ENCODE peak calls at places on chromosomes 4 and X, in five cellular contexts. X is IMR-90, V is psoas muscle, U is HL-60, Y is fibroblast of lung. M is an unnamed sample.

GRCh38 chr4:1402516-1403101 is 3.6 kb downstream of the NKX1-1 start:
- DNase-seq in X (no peak), V (peak; percentile 36), U (no peak), Y (no peak), M (no peak)

GRCh38 chr4:186789671-186790070 is 66.0 kb upstream of the FAT1 start:
- DNase-seq in X (peak; percentile 86), V (no peak), U (no peak), Y (peak; percentile 66), M (no peak)

GRCh38 chr4:169724251-169724650 is 33.5 kb downstream of the HPF1 start:
- DNase-seq in X (peak; percentile 52), V (no peak), U (no peak), Y (peak; percentile 85), M (peak; percentile 12)

GRCh38 chr4:113899260-113900177 is 79.9 kb downstream of the ARSJ start:
- DNase-seq in X (no peak), V (no peak), U (peak; percentile 13), Y (no peak), M (peak; percentile 45)

GRCh38 chr4:63218837-63219236 is 1190.4 kb downstream of the TECRL start:
- DNase-seq in X (no peak), V (peak; percentile 23), U (no peak), Y (no peak), M (no peak)

GRCh38 chrX:13263560-13264251 is 56.1 kb downstream of the ATXN3L start:
- DNase-seq in X (no peak), V (no peak), U (no peak), Y (no peak), M (no peak)

GRCh38 chrX:118780509-118780908 is 43.1 kb upstream of the ZCCHC12 start:
- DNase-seq in X (no peak), V (no peak), U (no peak), Y (no peak), M (no peak)

GRCh38 chr4:145525291-145525740 is 43.7 kb downstream of the SMAD1 start:
- DNase-seq in X (peak; percentile 61), V (no peak), U (no peak), Y (peak; percentile 27), M (no peak)

GRCh38 chrX:80808854-80809493 is 703 bp downstream of the BRWD3 start:
- DNase-seq in X (no peak), V (no peak), U (no peak), Y (peak; percentile 1), M (peak; percentile 37)

GRCh38 chrX:80807606-80808159 is 2.0 kb downstream of the BRWD3 start:
- DNase-seq in X (no peak), V (no peak), U (no peak), Y (no peak), M (no peak)

GRCh38 chrX:80810365-80810978 is 795 bp upstream of the BRWD3 start:
- DNase-seq in X (no peak), V (no peak), U (no peak), Y (peak; percentile 1), M (no peak)

GRCh38 chrX:80806557-80806956 is 3.1 kb downstream of the BRWD3 start:
- DNase-seq in X (no peak), V (no peak), U (no peak), Y (no peak), M (no peak)

GRCh38 chrX:80808160-80808735 is 1.4 kb downstream of the BRWD3 start:
- DNase-seq in X (peak; percentile 67), V (peak; percentile 81), U (peak; percentile 41), Y (peak; percentile 68), M (peak; percentile 71)
- H3K27ac ChIP-seq in X (peak overlapping the region; percentile 99), V (peak overlapping the region; percentile 71), U (peak overlapping the region; percentile 74), Y (peak overlapping the region; percentile 54), M (peak overlapping the region; percentile 73)

GRCh38 chr4:38674206-38675144 is 10.5 kb downstream of the KLF3 start:
- DNase-seq in X (no peak), V (no peak), U (no peak), Y (peak; percentile 28), M (peak; percentile 46)
- H3K4me3 ChIP-seq in X (no peak overlapping the region), V (peak overlapping the region; percentile 29), U (no peak overlapping the region), Y (peak overlapping the region; percentile 8), M (no peak overlapping the region)

DNA sequence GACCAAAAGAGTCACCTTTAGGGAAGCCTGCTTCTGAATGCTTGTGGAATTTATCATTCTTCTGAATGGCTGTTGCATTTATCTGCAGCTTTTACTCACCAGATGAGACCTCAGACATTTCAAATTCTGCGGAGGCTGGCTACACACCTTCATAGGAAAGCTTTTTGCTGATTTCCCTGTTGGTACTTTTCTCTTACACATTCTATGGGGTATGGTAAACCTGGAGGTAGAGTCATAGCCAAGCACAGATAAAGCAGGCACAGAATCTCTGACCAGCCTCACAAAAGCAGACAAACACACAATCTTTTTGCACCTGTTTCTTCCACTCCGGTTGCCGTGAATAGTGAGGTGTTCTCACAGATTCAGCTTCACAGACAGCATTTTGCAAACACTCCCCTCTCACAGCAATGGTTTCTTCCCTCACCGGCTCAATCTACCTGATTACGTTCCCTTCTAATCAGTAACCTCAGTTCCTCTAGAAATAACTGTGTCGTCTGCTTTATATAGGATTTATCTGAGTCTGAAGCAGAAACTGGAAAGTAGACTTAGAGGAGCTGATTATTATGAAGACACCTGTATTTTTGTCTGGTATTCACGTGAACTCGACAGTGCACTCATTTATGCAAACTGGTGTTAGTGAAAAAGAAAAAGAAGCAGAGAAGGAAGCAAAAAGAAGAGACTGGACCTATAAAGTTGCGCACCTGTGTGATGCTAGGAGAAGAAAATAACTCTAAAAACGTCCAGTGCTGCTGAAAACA is 83.1 kb downstream of the DMD start:
- DNase-seq in X (no peak), V (no peak), U (no peak), Y (no peak), M (no peak)
- H3K27ac ChIP-seq in X (no peak overlapping the region), V (peak overlapping the region; percentile 32), U (no peak overlapping the region), Y (no peak overlapping the region), M (no peak overlapping the region)

GRCh38 chrX:70456256-70456655 is 11.6 kb downstream of the DLG3 start:
- DNase-seq in X (no peak), V (no peak), U (no peak), Y (no peak), M (no peak)
- H3K4me3 ChIP-seq in X (peak overlapping the region; percentile 56), V (no peak overlapping the region), U (no peak overlapping the region), Y (peak overlapping the region; percentile 62), M (peak overlapping the region; percentile 63)

GRCh38 chr4:176788971-176789370 is 3.8 kb downstream of the VEGFC start:
- DNase-seq in X (no peak), V (no peak), U (no peak), Y (no peak), M (no peak)
- H3K27ac ChIP-seq in X (peak overlapping the region; percentile 70), V (peak overlapping the region; percentile 63), U (no peak overlapping the region), Y (peak overlapping the region; percentile 49), M (no peak overlapping the region)

GRCh38 chr4:81030617-81031388 is at the start of gene BMP3:
- DNase-seq in X (peak; percentile 18), V (peak; percentile 54), U (no peak), Y (peak; percentile 35), M (peak; percentile 25)

GRCh38 chr4:81032174-81032551 is 1.7 kb downstream of the BMP3 start:
- DNase-seq in X (no peak), V (no peak), U (no peak), Y (no peak), M (no peak)

GRCh38 chr4:81031389-81032173 is 1.1 kb downstream of the BMP3 start:
- DNase-seq in X (no peak), V (peak; percentile 36), U (no peak), Y (no peak), M (no peak)

GRCh38 chr4:81032805-81033684 is 2.5 kb downstream of the BMP3 start:
- DNase-seq in X (peak; percentile 16), V (no peak), U (no peak), Y (no peak), M (no peak)

GRCh38 chr4:81030061-81030616 is 369 bp upstream of the BMP3 start:
- DNase-seq in X (no peak), V (no peak), U (no peak), Y (no peak), M (no peak)
- H3K4me3 ChIP-seq in X (peak overlapping the region; percentile 38), V (peak overlapping the region; percentile 59), U (no peak overlapping the region), Y (peak overlapping the region; percentile 52), M (no peak overlapping the region)

GRCh38 chr4:159698336-159698735 is 595.5 kb downstream of the RAPGEF2 start:
- DNase-seq in X (no peak), V (no peak), U (no peak), Y (peak; percentile 75), M (no peak)

DNA sequence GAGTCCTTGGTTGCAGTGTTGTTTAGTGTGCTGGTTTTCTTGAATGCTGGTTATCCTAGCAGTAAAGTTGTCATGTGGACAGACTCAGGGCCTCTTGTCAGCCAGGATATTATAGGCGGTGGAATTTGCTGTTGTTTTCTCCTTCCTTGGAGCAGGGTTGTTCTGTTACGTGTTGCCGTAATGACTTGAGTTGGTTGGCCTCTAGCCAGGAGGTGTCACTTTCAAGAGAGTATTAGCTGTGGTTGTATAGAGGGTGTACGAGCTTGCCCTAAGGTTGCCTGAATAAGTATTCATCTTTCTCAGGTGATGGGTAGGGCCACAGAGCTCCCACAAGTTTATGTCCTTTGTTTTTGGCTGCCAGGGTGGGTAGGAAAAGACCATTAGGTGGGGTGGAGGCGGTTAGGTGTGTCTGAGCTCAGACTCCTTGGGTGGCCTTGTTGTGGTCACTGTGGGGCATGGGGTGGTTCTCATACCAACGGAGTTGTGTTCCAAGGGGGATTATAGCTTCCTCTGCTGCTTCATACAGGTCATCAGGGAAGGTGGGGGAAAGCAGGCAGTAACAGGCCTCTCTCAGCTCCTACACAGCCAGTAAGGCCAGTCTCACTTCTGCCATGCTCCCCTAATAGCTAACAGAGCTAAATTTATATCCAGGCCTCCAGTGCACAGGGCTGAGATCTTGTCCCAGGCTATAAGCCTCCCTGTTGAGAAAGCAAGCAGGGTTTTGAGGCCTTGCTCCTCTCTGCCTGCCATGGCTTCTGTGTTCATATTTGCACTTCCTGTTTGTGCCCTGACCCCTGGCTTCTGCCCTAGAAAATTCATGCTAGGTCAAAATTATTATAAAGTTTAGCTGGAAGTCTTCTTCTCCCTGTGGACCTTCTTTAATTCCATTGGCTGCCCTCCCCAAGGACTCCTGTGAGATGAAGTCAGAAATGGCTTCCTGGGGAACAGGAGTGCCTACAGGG is 594.7 kb downstream of the RAPGEF2 start:
- DNase-seq in X (no peak), V (no peak), U (no peak), Y (no peak), M (no peak)
- H3K27ac ChIP-seq in X (no peak overlapping the region), V (no peak overlapping the region), U (no peak overlapping the region), Y (no peak overlapping the region), M (no peak overlapping the region)

GRCh38 chr4:156884183-156884582 is 87.4 kb downstream of the PDGFC start:
- DNase-seq in X (no peak), V (no peak), U (no peak), Y (no peak), M (peak; percentile 79)
- H3K4me3 ChIP-seq in X (no peak overlapping the region), V (no peak overlapping the region), U (no peak overlapping the region), Y (no peak overlapping the region), M (no peak overlapping the region)

M was measured in mammary epithelial cell.